ENCODE peak calls at places on chromosomes 1 and 21, in eight cellular contexts. A is upper lobe of left lung, E is Panc1, I is GM23338, Z is GM12878, B is HCT116, L is HepG2, D is K562. S is an unnamed sample.

GRCh38 chr1:152886758-152887409 is 8.8 kb downstream of the SMCP start:
- ATAC-seq in I (no peak), E (no peak), A (peak; percentile 43), Z (no peak), D (no peak), B (no peak), L (no peak), S (no peak)

GRCh38 chr1:24724345-24725208 is 20.7 kb upstream of the CLIC4 start:
- ATAC-seq in I (peak; percentile 64), L (peak; percentile 94), Z (no peak), D (peak; percentile 89), E (peak; percentile 67), A (peak; percentile 56), B (peak; percentile 92), S (peak; percentile 9)

GRCh38 chr1:158185770-158186705 is 5.3 kb downstream of the CD1D start:
- ATAC-seq in Z (no peak), D (no peak), B (no peak), L (no peak), A (no peak), I (peak; percentile 35), E (no peak), S (no peak)

GRCh38 chr1:163071381-163072255 is 2.5 kb downstream of the RGS4 start:
- ATAC-seq in E (no peak), A (no peak), L (peak; percentile 86), B (peak; percentile 86), I (peak; percentile 49), D (peak; percentile 88), Z (peak; percentile 85), S (peak; percentile 56)

GRCh38 chr1:160429125-160429551 is 28.8 kb downstream of the VANGL2 start:
- ATAC-seq in A (peak; percentile 54), E (peak; percentile 18), I (no peak), B (peak; percentile 41), Z (peak; percentile 42), L (no peak), D (peak; percentile 67), S (no peak)

GRCh38 chr1:16421201-16421600 is 16.0 kb downstream of the SPATA21 start:
- ATAC-seq in Z (peak; percentile 51), L (no peak), E (no peak), D (no peak), A (peak; percentile 16), I (no peak), B (no peak), S (no peak)

GRCh38 chr1:58136502-58136901 is 410.0 kb downstream of the OMA1 start:
- ATAC-seq in E (no peak), B (no peak), L (no peak), A (no peak), Z (no peak), D (no peak), I (no peak), S (no peak)

GRCh38 chr1:87644500-87645245 is 316.0 kb downstream of the LMO4 start:
- ATAC-seq in E (no peak), B (peak; percentile 46), Z (no peak), I (no peak), A (no peak), L (no peak), D (no peak), S (no peak)

GRCh38 chr1:67723620-67724019 is 38.6 kb downstream of the GADD45A start:
- ATAC-seq in B (peak; percentile 52), D (peak; percentile 67), L (no peak), I (no peak), A (no peak), E (no peak), Z (peak; percentile 91), S (peak; percentile 37)

GRCh38 chr1:216832192-216832591 is 109.0 kb upstream of the ESRRG start:
- ATAC-seq in B (no peak), I (no peak), Z (no peak), D (no peak), A (no peak), L (peak; percentile 66), E (no peak), S (no peak)

GRCh38 chr1:207010726-207011125 is 21.8 kb downstream of the C1orf116 start:
- ATAC-seq in A (peak; percentile 80), D (peak; percentile 28), E (no peak), B (no peak), L (no peak), Z (no peak), I (no peak), S (no peak)

GRCh38 chr21:17709266-17709611 is 96.5 kb upstream of the BTG3 start:
- ATAC-seq in E (no peak), I (no peak), A (no peak), B (no peak), L (no peak), D (no peak), Z (peak; percentile 99), S (no peak)

GRCh38 chr1:87120779-87121178 is 206.3 kb downstream of the HS2ST1 start:
- ATAC-seq in D (peak; percentile 82), A (no peak), B (peak; percentile 67), E (no peak), L (peak; percentile 52), Z (peak; percentile 25), I (peak; percentile 55), S (no peak)

GRCh38 chr21:41678944-41679343 is 87.9 kb downstream of the RIPK4 start:
- ATAC-seq in I (peak; percentile 95), E (peak; percentile 84), B (peak; percentile 98), L (peak; percentile 93), A (peak; percentile 96), Z (peak; percentile 64), D (peak; percentile 99), S (peak; percentile 94)

GRCh38 chr1:212769372-212770167 is 22.0 kb downstream of the NSL1 start:
- ATAC-seq in Z (peak; percentile 85), I (no peak), E (no peak), A (no peak), B (no peak), D (no peak), L (no peak), S (no peak)

GRCh38 chr1:188070848-188071247 is 1242.1 kb downstream of the PLA2G4A start:
- ATAC-seq in D (no peak), B (peak; percentile 73), E (no peak), I (peak; percentile 81), Z (no peak), L (no peak), A (no peak), S (no peak)

GRCh38 chr1:27011058-27011764 is 1.4 kb downstream of the TENT5B start:
- ATAC-seq in Z (no peak), I (peak; percentile 12), L (no peak), D (peak; percentile 7), E (peak; percentile 57), A (peak; percentile 60), B (peak; percentile 46), S (peak; percentile 56)

GRCh38 chr1:109181085-109181806 is 32.5 kb upstream of the SARS1 start:
- ATAC-seq in A (peak; percentile 41), E (no peak), I (no peak), D (peak; percentile 81), B (no peak), L (peak; percentile 88), Z (no peak), S (no peak)

GRCh38 chr1:46158312-46159281 is 16.3 kb upstream of the TSPAN1 start:
- ATAC-seq in I (no peak), D (peak; percentile 94), E (no peak), L (no peak), B (no peak), A (no peak), Z (peak; percentile 66), S (no peak)

GRCh38 chr1:32759521-32759980 is 57.0 kb upstream of the SYNC start:
- ATAC-seq in I (peak; percentile 15), B (peak; percentile 42), L (peak; percentile 58), Z (peak; percentile 28), E (peak; percentile 17), D (no peak), A (peak; percentile 86), S (no peak)

GRCh38 chr1:104665300-104665699 is 915.6 kb downstream of the AMY1C start:
- ATAC-seq in B (no peak), E (no peak), I (no peak), D (no peak), L (no peak), A (no peak), Z (no peak), S (no peak)

GRCh38 chr1:236543065-236543669 is 19.4 kb downstream of the LGALS8 start:
- ATAC-seq in B (peak; percentile 61), D (peak; percentile 74), E (peak; percentile 49), I (peak; percentile 91), Z (peak; percentile 55), L (peak; percentile 76), A (no peak), S (peak; percentile 31)
- TF ChIP-seq CTCF in B (no peak), D (no peak), E (no peak), I (peak; percentile 38), Z (no peak), L (no peak), A (peak; percentile 10), S (no peak)

DNA sequence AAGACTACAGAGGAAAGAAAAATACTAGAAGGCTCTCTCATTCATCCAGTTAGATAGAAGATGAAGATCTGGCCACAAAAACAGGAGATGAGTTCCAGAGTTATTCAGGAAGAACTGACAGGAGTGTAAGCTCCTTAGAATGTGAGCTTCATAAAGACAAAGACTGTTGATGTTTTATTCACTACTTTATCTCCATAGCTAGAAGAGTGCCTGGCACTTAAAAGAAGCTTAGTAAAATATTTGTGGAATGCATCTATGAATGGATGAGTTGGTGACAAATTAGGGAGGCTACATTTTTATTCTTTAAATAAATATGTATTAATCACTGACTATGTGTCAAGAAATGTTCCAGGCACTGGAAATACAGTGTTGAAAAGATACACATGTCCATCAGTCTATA is 13.8 kb downstream of the CLDN17 start:
- ATAC-seq in B (no peak), D (no peak), L (no peak), A (no peak), I (no peak), E (no peak), Z (no peak), S (no peak)
- TF ChIP-seq POLR2AphosphoS5 in B (no peak), D (no peak), L (no peak), A (no peak), I (no peak), E (no peak), Z (no peak), S (no peak)

GRCh38 chr1:38209986-38210385 is 163.4 kb upstream of the POU3F1 start:
- ATAC-seq in A (no peak), Z (no peak), B (no peak), D (no peak), E (no peak), L (no peak), I (no peak), S (no peak)

GRCh38 chr1:38210612-38211177 is 164.1 kb upstream of the POU3F1 start:
- ATAC-seq in B (no peak), D (no peak), A (no peak), Z (no peak), E (no peak), L (no peak), I (no peak), S (no peak)

GRCh38 chr1:38208720-38209632 is 162.4 kb upstream of the POU3F1 start:
- ATAC-seq in D (peak; percentile 33), L (no peak), B (no peak), Z (peak; percentile 84), E (no peak), A (no peak), I (no peak), S (no peak)

GRCh38 chr1:38207275-38207674 is 160.7 kb upstream of the POU3F1 start:
- ATAC-seq in A (no peak), Z (no peak), D (peak; percentile 16), B (no peak), E (peak; percentile 33), L (peak; percentile 32), I (peak; percentile 74), S (no peak)

GRCh38 chr1:38207906-38208305 is 161.3 kb upstream of the POU3F1 start:
- ATAC-seq in A (no peak), B (no peak), I (no peak), L (no peak), E (no peak), D (no peak), Z (no peak), S (no peak)
- TF ChIP-seq CTCF in A (no peak), B (no peak), I (no peak), L (no peak), E (no peak), D (no peak), Z (no peak), S (no peak)

GRCh38 chr1:39566441-39567137 is 10.0 kb downstream of the PABPC4 start:
- ATAC-seq in B (no peak), I (no peak), D (no peak), A (no peak), L (peak; percentile 67), E (no peak), Z (no peak), S (no peak)
- TF ChIP-seq POLR2AphosphoS5 in B (no peak), I (no peak), D (no peak), A (no peak), L (peak; percentile 46), E (no peak), Z (peak; percentile 43), S (no peak)

S was measured in gastroesophageal sphincter.